ENCODE peak calls at places on chromosomes 1 and 21, in nine cellular contexts. One of them, this sample, is unnamed.

GRCh38 chr1:85596947-85597346 is 16.4 kb downstream of the CCN1 start:
- DNase-seq in NCI-H146: no peak
- DNase-seq in Caki2: no peak
- DNase-seq in HTR-8/SVneo: no peak
- DNase-seq in non-pigmented ciliary epithelial cell: no peak
- DNase-seq in memory B cell: no peak
- DNase-seq in T47D: no peak
- DNase-seq in left cardiac atrium: no peak
- DNase-seq in H7: no peak
- DNase-seq in this sample: no peak

GRCh38 chr1:153677718-153678518 is 570 bp upstream of the NPR1 start:
- DNase-seq in NCI-H146: peak
- DNase-seq in Caki2: no peak
- DNase-seq in HTR-8/SVneo: peak
- DNase-seq in non-pigmented ciliary epithelial cell: no peak
- DNase-seq in memory B cell: peak
- DNase-seq in T47D: peak
- DNase-seq in left cardiac atrium: peak
- DNase-seq in H7: peak
- DNase-seq in this sample: peak

GRCh38 chr1:119715542-119715941 is 3.8 kb downstream of the PHGDH start:
- DNase-seq in NCI-H146: no peak
- DNase-seq in Caki2: no peak
- DNase-seq in HTR-8/SVneo: no peak
- DNase-seq in non-pigmented ciliary epithelial cell: no peak
- DNase-seq in memory B cell: no peak
- DNase-seq in T47D: no peak
- DNase-seq in left cardiac atrium: no peak
- DNase-seq in H7: no peak
- DNase-seq in this sample: no peak

GRCh38 chr1:110214454-110215404 is 4.6 kb downstream of the KCNC4 start:
- DNase-seq in NCI-H146: no peak
- DNase-seq in Caki2: no peak
- DNase-seq in HTR-8/SVneo: no peak
- DNase-seq in non-pigmented ciliary epithelial cell: no peak
- DNase-seq in memory B cell: no peak
- DNase-seq in T47D: no peak
- DNase-seq in left cardiac atrium: no peak
- DNase-seq in H7: no peak
- DNase-seq in this sample: no peak

GRCh38 chr1:48099011-48099550 is 101.9 kb upstream of the TRABD2B start:
- DNase-seq in NCI-H146: no peak
- DNase-seq in Caki2: no peak
- DNase-seq in HTR-8/SVneo: no peak
- DNase-seq in non-pigmented ciliary epithelial cell: no peak
- DNase-seq in memory B cell: no peak
- DNase-seq in T47D: no peak
- DNase-seq in left cardiac atrium: no peak
- DNase-seq in H7: no peak
- DNase-seq in this sample: no peak

GRCh38 chr1:114023377-114023776 is 44.1 kb downstream of the OLFML3 start:
- DNase-seq in NCI-H146: peak
- DNase-seq in Caki2: no peak
- DNase-seq in HTR-8/SVneo: no peak
- DNase-seq in non-pigmented ciliary epithelial cell: no peak
- DNase-seq in memory B cell: no peak
- DNase-seq in T47D: no peak
- DNase-seq in left cardiac atrium: no peak
- DNase-seq in H7: no peak
- DNase-seq in this sample: no peak

GRCh38 chr1:94042388-94042787 is 78.6 kb downstream of the ABCA4 start:
- DNase-seq in NCI-H146: no peak
- DNase-seq in Caki2: no peak
- DNase-seq in HTR-8/SVneo: no peak
- DNase-seq in non-pigmented ciliary epithelial cell: no peak
- DNase-seq in memory B cell: no peak
- DNase-seq in T47D: no peak
- DNase-seq in left cardiac atrium: no peak
- DNase-seq in H7: no peak
- DNase-seq in this sample: no peak

GRCh38 chr1:3237994-3238704 is 169.1 kb downstream of the PRDM16 start:
- DNase-seq in NCI-H146: no peak
- DNase-seq in Caki2: no peak
- DNase-seq in HTR-8/SVneo: no peak
- DNase-seq in non-pigmented ciliary epithelial cell: no peak
- DNase-seq in memory B cell: no peak
- DNase-seq in T47D: no peak
- DNase-seq in left cardiac atrium: no peak
- DNase-seq in H7: no peak
- DNase-seq in this sample: no peak

GRCh38 chr21:44013380-44014088 is 1.4 kb downstream of the TRAPPC10 start:
- DNase-seq in NCI-H146: no peak
- DNase-seq in Caki2: no peak
- DNase-seq in HTR-8/SVneo: no peak
- DNase-seq in non-pigmented ciliary epithelial cell: no peak
- DNase-seq in memory B cell: no peak
- DNase-seq in T47D: peak
- DNase-seq in left cardiac atrium: no peak
- DNase-seq in H7: peak
- DNase-seq in this sample: peak

GRCh38 chr1:65824103-65824502 is 31.4 kb downstream of the PDE4B start:
- DNase-seq in NCI-H146: no peak
- DNase-seq in Caki2: no peak
- DNase-seq in HTR-8/SVneo: no peak
- DNase-seq in non-pigmented ciliary epithelial cell: no peak
- DNase-seq in memory B cell: no peak
- DNase-seq in T47D: no peak
- DNase-seq in left cardiac atrium: no peak
- DNase-seq in H7: no peak
- DNase-seq in this sample: no peak

GRCh38 chr1:6109688-6110087 is 64.0 kb downstream of the KCNAB2 start:
- DNase-seq in NCI-H146: no peak
- DNase-seq in Caki2: no peak
- DNase-seq in HTR-8/SVneo: no peak
- DNase-seq in non-pigmented ciliary epithelial cell: no peak
- DNase-seq in memory B cell: no peak
- DNase-seq in T47D: no peak
- DNase-seq in left cardiac atrium: no peak
- DNase-seq in H7: peak
- DNase-seq in this sample: no peak

GRCh38 chr1:94094466-94095111 is 26.4 kb downstream of the ABCA4 start:
- DNase-seq in NCI-H146: no peak
- DNase-seq in Caki2: no peak
- DNase-seq in HTR-8/SVneo: no peak
- DNase-seq in non-pigmented ciliary epithelial cell: no peak
- DNase-seq in memory B cell: no peak
- DNase-seq in T47D: no peak
- DNase-seq in left cardiac atrium: peak
- DNase-seq in H7: no peak
- DNase-seq in this sample: no peak

GRCh38 chr1:154624756-154625643 is 17.0 kb upstream of the ADAR start:
- DNase-seq in NCI-H146: no peak
- DNase-seq in Caki2: no peak
- DNase-seq in HTR-8/SVneo: no peak
- DNase-seq in non-pigmented ciliary epithelial cell: peak
- DNase-seq in memory B cell: no peak
- DNase-seq in T47D: no peak
- DNase-seq in left cardiac atrium: no peak
- DNase-seq in H7: no peak
- DNase-seq in this sample: no peak

GRCh38 chr21:20882462-20883415 is 115.5 kb upstream of the NCAM2 start:
- DNase-seq in NCI-H146: peak
- DNase-seq in Caki2: peak
- DNase-seq in HTR-8/SVneo: peak
- DNase-seq in non-pigmented ciliary epithelial cell: no peak
- DNase-seq in memory B cell: no peak
- DNase-seq in T47D: peak
- DNase-seq in left cardiac atrium: peak
- DNase-seq in H7: peak
- DNase-seq in this sample: peak

GRCh38 chr1:8847990-8848389 is 30.5 kb downstream of the ENO1 start:
- DNase-seq in NCI-H146: peak
- DNase-seq in Caki2: no peak
- DNase-seq in HTR-8/SVneo: no peak
- DNase-seq in non-pigmented ciliary epithelial cell: no peak
- DNase-seq in memory B cell: no peak
- DNase-seq in T47D: no peak
- DNase-seq in left cardiac atrium: no peak
- DNase-seq in H7: no peak
- DNase-seq in this sample: peak

GRCh38 chr1:23624440-23624839 is 65.1 kb upstream of the ID3 start:
- DNase-seq in NCI-H146: no peak
- DNase-seq in Caki2: peak
- DNase-seq in HTR-8/SVneo: no peak
- DNase-seq in non-pigmented ciliary epithelial cell: no peak
- DNase-seq in memory B cell: no peak
- DNase-seq in T47D: no peak
- DNase-seq in left cardiac atrium: no peak
- DNase-seq in H7: no peak
- DNase-seq in this sample: no peak

GRCh38 chr1:11053758-11054137 is 6.1 kb downstream of the SRM start:
- DNase-seq in NCI-H146: no peak
- DNase-seq in Caki2: peak
- DNase-seq in HTR-8/SVneo: no peak
- DNase-seq in non-pigmented ciliary epithelial cell: no peak
- DNase-seq in memory B cell: no peak
- DNase-seq in T47D: no peak
- DNase-seq in left cardiac atrium: no peak
- DNase-seq in H7: peak
- DNase-seq in this sample: no peak

GRCh38 chr1:95169544-95169943 is 52.4 kb downstream of the TLCD4 start:
- DNase-seq in NCI-H146: no peak
- DNase-seq in Caki2: peak
- DNase-seq in HTR-8/SVneo: no peak
- DNase-seq in non-pigmented ciliary epithelial cell: no peak
- DNase-seq in memory B cell: no peak
- DNase-seq in T47D: no peak
- DNase-seq in left cardiac atrium: no peak
- DNase-seq in H7: no peak
- DNase-seq in this sample: peak